ENCODE peak calls at places on chromosomes 12 and 14, in seven cellular contexts. X, Q, O, M, L, A and T are unnamed samples.

GRCh38 chr14:37466623-37467088 is 128.4 kb downstream of the FOXA1 start:
- DNase-seq in X (no peak), Q (no peak), O (no peak), M (no peak), L (no peak), A (no peak), T (no peak)

GRCh38 chr12:123389560-123390351 is 5.8 kb downstream of the KMT5A start:
- DNase-seq in X (peak), Q (peak), O (peak), M (no peak), L (peak), A (no peak), T (no peak)

GRCh38 chr12:49636979-49637378 is 13.6 kb downstream of the PRPF40B start:
- DNase-seq in X (peak), Q (peak), O (no peak), M (peak), L (peak), A (peak), T (peak)

GRCh38 chr12:123491481-123491880 is 33.5 kb downstream of the SNRNP35 start:
- DNase-seq in X (no peak), Q (no peak), O (no peak), M (no peak), L (no peak), A (no peak), T (no peak)

GRCh38 chr12:45962553-45963325 is 27.6 kb downstream of the SCAF11 start:
- DNase-seq in X (no peak), Q (no peak), O (no peak), M (no peak), L (no peak), A (no peak), T (no peak)

GRCh38 chr12:58291106-58291505 is 349.7 kb downstream of the ATP23 start:
- DNase-seq in X (no peak), Q (no peak), O (no peak), M (no peak), L (no peak), A (no peak), T (no peak)

GRCh38 chr12:54352022-54352531 is 12.2 kb downstream of the GPR84 start:
- DNase-seq in X (no peak), Q (no peak), O (no peak), M (no peak), L (no peak), A (peak), T (no peak)

GRCh38 chr14:20343855-20344205 is 395 bp downstream of the PARP2 start:
- DNase-seq in X (no peak), Q (peak), O (no peak), M (no peak), L (no peak), A (peak), T (no peak)

GRCh38 chr14:50719911-50720759 is 52.0 kb upstream of the SAV1 start:
- DNase-seq in X (no peak), Q (no peak), O (no peak), M (no peak), L (no peak), A (peak), T (no peak)

GRCh38 chr14:75334191-75335051 is 55.8 kb downstream of the FOS start:
- DNase-seq in X (peak), Q (no peak), O (no peak), M (no peak), L (peak), A (peak), T (no peak)

GRCh38 chr12:50960130-50960529 is 7.8 kb downstream of the HIGD1C start:
- DNase-seq in X (no peak), Q (no peak), O (no peak), M (no peak), L (no peak), A (peak), T (no peak)

GRCh38 chr14:102180248-102180998 is 40.7 kb downstream of the WDR20 start:
- DNase-seq in X (no peak), Q (no peak), O (no peak), M (no peak), L (no peak), A (no peak), T (no peak)

GRCh38 chr14:104864267-104865068 is 600 bp upstream of the CEP170B start:
- DNase-seq in X (peak), Q (peak), O (peak), M (no peak), L (no peak), A (no peak), T (no peak)

GRCh38 chr14:34710744-34711143 is 3.6 kb downstream of the CFL2 start:
- DNase-seq in X (no peak), Q (no peak), O (no peak), M (no peak), L (no peak), A (peak), T (no peak)

GRCh38 chr12:101521136-101521535 is 46.0 kb downstream of the SPIC start:
- DNase-seq in X (no peak), Q (no peak), O (no peak), M (no peak), L (peak), A (no peak), T (no peak)

GRCh38 chr12:2960432-2960956 is 1.3 kb downstream of the TEAD4 start:
- DNase-seq in X (no peak), Q (peak), O (no peak), M (no peak), L (no peak), A (peak), T (no peak)

GRCh38 chr14:35349966-35350365 is 54.6 kb downstream of the NFKBIA start:
- DNase-seq in X (no peak), Q (no peak), O (no peak), M (no peak), L (no peak), A (no peak), T (no peak)

GRCh38 chr12:72673853-72674252 is 401.7 kb downstream of the TRHDE start:
- DNase-seq in X (peak), Q (no peak), O (no peak), M (no peak), L (no peak), A (no peak), T (no peak)

GRCh38 chr14:21149641-21150367 is 6.1 kb downstream of the OR5AU1 start:
- DNase-seq in X (no peak), Q (no peak), O (no peak), M (no peak), L (no peak), A (no peak), T (no peak)

GRCh38 chr12:123101467-123102004 is 49.4 kb downstream of the PITPNM2 start:
- DNase-seq in X (no peak), Q (no peak), O (no peak), M (no peak), L (no peak), A (no peak), T (no peak)

GRCh38 chr12:19915392-19916192 is 452.7 kb upstream of the PDE3A start:
- DNase-seq in X (no peak), Q (peak), O (no peak), M (peak), L (no peak), A (peak), T (peak)

GRCh38 chr12:104573-105081 is 38.1 kb downstream of the IQSEC3 start:
- DNase-seq in X (peak), Q (no peak), O (no peak), M (no peak), L (no peak), A (no peak), T (no peak)

GRCh38 chr12:102429755-102430154 is 50.6 kb downstream of the IGF1 start:
- DNase-seq in X (no peak), Q (no peak), O (no peak), M (no peak), L (peak), A (peak), T (no peak)

GRCh38 chr12:63047146-63047545 is 103.9 kb downstream of the AVPR1A start:
- DNase-seq in X (no peak), Q (no peak), O (no peak), M (no peak), L (no peak), A (no peak), T (no peak)

GRCh38 chr12:77315407-77315806 is 250.0 kb upstream of the E2F7 start:
- DNase-seq in X (no peak), Q (no peak), O (no peak), M (no peak), L (no peak), A (no peak), T (no peak)

GRCh38 chr14:70886421-70887206 is 20.6 kb upstream of the PCNX1 start:
- DNase-seq in X (peak), Q (no peak), O (no peak), M (no peak), L (no peak), A (no peak), T (no peak)

GRCh38 chr12:1318327-1319031 is 275.9 kb downstream of the FBXL14 start:
- DNase-seq in X (no peak), Q (peak), O (no peak), M (peak), L (no peak), A (peak), T (no peak)

GRCh38 chr12:40733871-40734270 is 41.6 kb downstream of the CNTN1 start:
- DNase-seq in X (no peak), Q (no peak), O (no peak), M (no peak), L (no peak), A (no peak), T (no peak)

GRCh38 chr12:122793685-122794106 is 19.3 kb downstream of the CCDC62 start:
- DNase-seq in X (peak), Q (peak), O (peak), M (no peak), L (no peak), A (peak), T (peak)

GRCh38 chr12:43882578-43883178 is 46.8 kb downstream of the TMEM117 start:
- DNase-seq in X (peak), Q (peak), O (no peak), M (peak), L (no peak), A (peak), T (peak)

GRCh38 chr14:56874375-56874774 is 64.1 kb upstream of the OTX2 start:
- DNase-seq in X (no peak), Q (peak), O (no peak), M (no peak), L (no peak), A (no peak), T (no peak)

GRCh38 chr12:57543666-57544065 is 3.3 kb downstream of the DCTN2 start:
- DNase-seq in X (no peak), Q (peak), O (no peak), M (no peak), L (no peak), A (no peak), T (no peak)

GRCh38 chr12:55974308-55974724 is 438 bp downstream of the RAB5B start:
- DNase-seq in X (no peak), Q (peak), O (peak), M (no peak), L (no peak), A (peak), T (no peak)

GRCh38 chr12:96047621-96048211 is 12.3 kb upstream of the LTA4H start:
- DNase-seq in X (peak), Q (peak), O (no peak), M (peak), L (no peak), A (peak), T (no peak)

GRCh38 chr14:61080591-61081010 is 99.6 kb downstream of the SLC38A6 start:
- DNase-seq in X (peak), Q (no peak), O (no peak), M (peak), L (no peak), A (peak), T (peak)

GRCh38 chr14:31921741-31922140 is 155.4 kb upstream of the ARHGAP5 start:
- DNase-seq in X (no peak), Q (no peak), O (no peak), M (no peak), L (no peak), A (no peak), T (no peak)

GRCh38 chr14:24670594-24670993 is 36.6 kb upstream of the GZMB start:
- DNase-seq in X (no peak), Q (no peak), O (no peak), M (no peak), L (no peak), A (no peak), T (no peak)

GRCh38 chr14:31529053-31529452 is 32.2 kb upstream of the NUBPL start:
- DNase-seq in X (no peak), Q (no peak), O (no peak), M (no peak), L (no peak), A (no peak), T (no peak)

GRCh38 chr12:52195065-52195730 is 3.4 kb upstream of the KRT80 start:
- DNase-seq in X (no peak), Q (peak), O (no peak), M (no peak), L (no peak), A (no peak), T (no peak)

GRCh38 chr12:49588761-49589516 is 16.5 kb downstream of the FAM186B start:
- DNase-seq in X (no peak), Q (no peak), O (no peak), M (no peak), L (peak), A (no peak), T (no peak)

GRCh38 chr14:91365552-91365951 is 52.1 kb downstream of the CCDC88C start:
- DNase-seq in X (no peak), Q (no peak), O (no peak), M (no peak), L (no peak), A (no peak), T (no peak)

GRCh38 chr14:91364524-91365270 is 52.9 kb downstream of the CCDC88C start:
- DNase-seq in X (no peak), Q (no peak), O (no peak), M (no peak), L (no peak), A (no peak), T (no peak)

GRCh38 chr14:91361236-91361811 is 56.3 kb downstream of the CCDC88C start:
- DNase-seq in X (no peak), Q (no peak), O (no peak), M (no peak), L (no peak), A (peak), T (no peak)

GRCh38 chr14:91366749-91367148 is 50.9 kb downstream of the CCDC88C start:
- DNase-seq in X (no peak), Q (no peak), O (no peak), M (no peak), L (no peak), A (no peak), T (no peak)

DNA sequence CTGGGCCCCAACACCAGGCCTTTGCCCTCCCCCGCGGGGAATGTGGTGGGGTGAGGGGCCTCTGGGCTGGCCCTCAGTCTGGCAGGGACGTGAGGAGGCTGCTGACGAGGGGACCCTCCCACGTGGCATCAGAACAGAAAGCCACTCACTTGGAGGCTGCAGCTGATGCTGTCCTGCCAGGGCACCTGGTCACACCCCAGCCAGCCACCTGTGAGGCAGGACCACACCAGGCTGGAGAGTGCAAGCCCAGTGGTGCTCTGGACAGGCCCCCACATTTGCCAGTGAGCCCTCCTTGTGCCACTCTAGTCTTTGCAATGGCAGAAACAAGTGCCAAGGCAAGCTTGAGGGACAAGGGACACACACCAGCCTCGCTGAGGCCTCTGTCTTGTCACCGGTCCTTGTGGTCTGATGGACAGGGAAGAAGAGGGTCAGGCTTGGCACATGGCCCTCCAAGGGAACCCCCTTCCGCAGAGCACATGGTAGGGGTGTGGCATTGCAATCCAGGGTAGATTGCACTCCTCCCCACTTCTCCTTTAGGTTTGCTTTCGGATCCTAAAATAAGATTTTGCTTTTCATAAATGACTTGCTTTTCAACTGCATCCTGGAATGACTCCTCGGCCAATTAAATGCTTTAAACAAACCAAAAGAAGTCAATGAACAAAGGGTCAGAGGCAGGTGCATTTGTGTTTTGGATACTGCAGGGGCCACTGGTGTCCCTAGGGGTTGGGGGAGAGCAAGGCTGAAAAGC is 53.7 kb downstream of the CCDC88C start:
- DNase-seq in X (peak), Q (no peak), O (no peak), M (no peak), L (no peak), A (no peak), T (no peak)
- TF ChIP-seq CTCF in X (no peak), Q (no peak), O (no peak), M (no peak), L (no peak), A (no peak), T (no peak)

DNA sequence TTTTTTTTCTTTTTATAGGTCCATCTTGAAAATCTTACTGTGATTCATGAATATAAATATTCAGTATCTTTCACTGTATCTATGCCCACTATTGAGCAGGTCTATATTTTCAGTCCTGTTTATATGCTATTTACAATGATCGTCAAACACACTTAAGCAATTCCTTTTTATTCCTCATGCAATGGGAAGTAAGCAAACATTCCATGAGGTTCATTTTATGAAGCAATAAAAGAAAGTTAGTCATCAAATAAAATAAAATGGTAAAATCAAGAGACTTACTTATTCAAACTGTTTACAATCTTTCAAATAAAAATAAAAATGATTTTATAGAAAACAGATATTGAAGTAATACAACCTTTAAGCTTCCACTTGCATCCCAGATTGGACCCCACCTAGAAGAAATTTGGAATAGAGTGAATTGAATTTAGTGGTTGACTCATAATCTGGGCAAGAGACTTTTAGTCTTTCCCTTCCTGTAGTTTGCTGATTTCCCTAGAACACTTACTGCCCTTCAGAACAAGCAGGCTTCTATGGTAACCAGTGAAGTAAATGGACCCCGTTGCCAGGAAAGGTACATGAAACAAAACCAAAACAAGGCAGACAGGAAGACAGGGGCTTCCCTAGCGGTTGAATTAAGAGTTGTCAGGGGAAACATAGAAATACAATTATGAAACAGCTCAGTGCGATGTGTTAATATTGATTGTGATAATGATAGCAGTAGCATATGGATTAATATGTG is 241.0 kb upstream of the ATP2B1 start:
- DNase-seq in X (peak), Q (peak), O (no peak), M (peak), L (no peak), A (peak), T (peak)
- TF ChIP-seq CTCF in X (peak), Q (peak), O (peak), M (no peak), L (no peak), A (peak), T (peak)

GRCh38 chr12:128078311-128078851 is 188.6 kb upstream of the TMEM132C start:
- DNase-seq in X (no peak), Q (no peak), O (no peak), M (no peak), L (peak), A (peak), T (no peak)

GRCh38 chr12:128088926-128089325 is 178.0 kb upstream of the TMEM132C start:
- DNase-seq in X (no peak), Q (no peak), O (no peak), M (no peak), L (no peak), A (no peak), T (no peak)

GRCh38 chr12:128077917-128078298 is 189.1 kb upstream of the TMEM132C start:
- DNase-seq in X (no peak), Q (no peak), O (no peak), M (no peak), L (peak), A (no peak), T (no peak)

GRCh38 chr12:128079476-128079875 is 187.5 kb upstream of the TMEM132C start:
- DNase-seq in X (no peak), Q (no peak), O (no peak), M (no peak), L (no peak), A (no peak), T (no peak)

GRCh38 chr12:128083132-128083729 is 183.7 kb upstream of the TMEM132C start:
- DNase-seq in X (no peak), Q (no peak), O (no peak), M (no peak), L (no peak), A (no peak), T (no peak)
- TF ChIP-seq CTCF in X (no peak), Q (no peak), O (no peak), M (no peak), L (no peak), A (no peak), T (no peak)

GRCh38 chr14:68708343-68708742 is 84.5 kb downstream of the ZFP36L1 start:
- DNase-seq in X (no peak), Q (no peak), O (no peak), M (no peak), L (peak), A (no peak), T (no peak)
- TF ChIP-seq CTCF in X (no peak), Q (no peak), O (no peak), M (no peak), L (no peak), A (no peak), T (no peak)

GRCh38 chr12:131949431-131950181 is at the start of gene EP400:
- DNase-seq in X (peak), Q (peak), O (peak), M (peak), L (peak), A (peak), T (peak)
- TF ChIP-seq CTCF in X (peak), Q (peak), O (peak), M (peak), L (no peak), A (no peak), T (peak)

DNA sequence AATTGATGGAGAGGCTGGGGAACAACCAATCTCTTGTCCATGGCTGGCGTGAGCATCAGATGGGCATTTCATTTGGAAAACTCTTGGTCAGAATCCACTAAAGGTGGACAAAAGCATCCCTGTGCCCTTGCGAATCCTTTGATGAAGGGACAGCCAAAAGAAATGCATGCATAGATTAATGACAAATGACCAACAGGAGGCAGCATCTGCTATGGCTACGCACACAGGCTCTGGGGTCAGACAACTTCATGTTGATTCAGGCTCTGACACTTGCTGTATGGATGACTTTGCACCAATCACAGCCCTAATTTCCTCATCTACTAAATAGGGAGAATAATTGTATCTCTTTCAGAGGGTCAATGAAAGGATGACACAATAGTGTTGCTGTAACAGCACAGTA is 117.5 kb downstream of the ASCL4 start:
- DNase-seq in X (peak), Q (peak), O (no peak), M (no peak), L (no peak), A (peak), T (no peak)
- TF ChIP-seq CTCF in X (no peak), Q (peak), O (peak), M (peak), L (no peak), A (peak), T (peak)